ENCODE peak calls at places on chromosomes 5 and 9, in ten cellular contexts. S is mucosa of descending colon; D is esophagus muscularis mucosa; Z is HCT116; L is GM23248; F is psoas muscle; B is left ventricle myocardium inferior; M is lower lobe of right lung; N is tibial nerve; Y is effector memory CD4-positive, alpha-beta T cell. V is an unnamed sample.

GRCh38 chr5:55324815-55325418 is 17.1 kb downstream of the MTREX start:
- DNase-seq in Z (peak; percentile 32), N (no peak), Y (no peak), D (no peak), S (no peak), B (no peak), L (peak; percentile 69), M (no peak), F (no peak), V (no peak)

GRCh38 chr5:79835220-79835714 is 145.6 kb downstream of the CMYA5 start:
- DNase-seq in D (no peak), Y (no peak), Z (no peak), F (no peak), M (no peak), S (no peak), N (no peak), L (no peak), B (no peak), V (no peak)

GRCh38 chr5:145536133-145536532 is 299.0 kb downstream of the PRELID2 start:
- DNase-seq in Z (no peak), N (no peak), S (no peak), F (no peak), Y (no peak), B (no peak), M (no peak), D (no peak), L (no peak), V (no peak)

GRCh38 chr5:40781843-40782409 is 16.2 kb downstream of the PRKAA1 start:
- DNase-seq in B (no peak), D (no peak), F (no peak), Z (no peak), Y (no peak), M (no peak), S (no peak), L (peak; percentile 68), N (no peak), V (peak; percentile 41)

GRCh38 chr5:66247176-66247960 is 103.3 kb downstream of the SREK1 start:
- DNase-seq in N (no peak), Y (no peak), F (no peak), D (peak; percentile 47), S (no peak), M (no peak), B (no peak), Z (peak; percentile 13), L (peak; percentile 95), V (no peak)

GRCh38 chr9:116901260-116901659 is 214.2 kb downstream of the TRIM32 start:
- DNase-seq in Z (no peak), B (no peak), L (peak; percentile 15), M (no peak), Y (no peak), F (no peak), S (no peak), N (no peak), D (no peak), V (no peak)

GRCh38 chr5:147648597-147648996 is 133.9 kb downstream of the JAKMIP2 start:
- DNase-seq in F (no peak), S (no peak), N (no peak), D (no peak), B (no peak), Z (no peak), M (no peak), L (no peak), Y (no peak), V (no peak)

GRCh38 chr5:142697356-142697807 is 11.5 kb upstream of the FGF1 start:
- DNase-seq in N (no peak), F (peak; percentile 76), L (peak; percentile 81), B (peak; percentile 67), Z (no peak), M (no peak), Y (no peak), D (no peak), S (no peak), V (no peak)

GRCh38 chr9:134361426-134361825 is 35.2 kb downstream of the RXRA start:
- DNase-seq in Z (no peak), M (no peak), N (no peak), B (no peak), D (no peak), S (no peak), Y (no peak), F (no peak), L (no peak), V (no peak)

GRCh38 chr9:134360897-134361296 is 34.6 kb downstream of the RXRA start:
- DNase-seq in L (peak; percentile 90), N (no peak), M (no peak), B (peak; percentile 61), Z (no peak), Y (no peak), F (no peak), D (no peak), S (no peak), V (no peak)

GRCh38 chr9:134359493-134360179 is 33.4 kb downstream of the RXRA start:
- DNase-seq in F (no peak), M (no peak), L (no peak), B (no peak), Y (no peak), S (no peak), N (no peak), D (no peak), Z (no peak), V (no peak)

GRCh38 chr9:134358968-134359319 is 32.7 kb downstream of the RXRA start:
- DNase-seq in D (no peak), L (no peak), N (no peak), B (no peak), F (no peak), S (no peak), M (no peak), Y (no peak), Z (no peak), V (no peak)

DNA sequence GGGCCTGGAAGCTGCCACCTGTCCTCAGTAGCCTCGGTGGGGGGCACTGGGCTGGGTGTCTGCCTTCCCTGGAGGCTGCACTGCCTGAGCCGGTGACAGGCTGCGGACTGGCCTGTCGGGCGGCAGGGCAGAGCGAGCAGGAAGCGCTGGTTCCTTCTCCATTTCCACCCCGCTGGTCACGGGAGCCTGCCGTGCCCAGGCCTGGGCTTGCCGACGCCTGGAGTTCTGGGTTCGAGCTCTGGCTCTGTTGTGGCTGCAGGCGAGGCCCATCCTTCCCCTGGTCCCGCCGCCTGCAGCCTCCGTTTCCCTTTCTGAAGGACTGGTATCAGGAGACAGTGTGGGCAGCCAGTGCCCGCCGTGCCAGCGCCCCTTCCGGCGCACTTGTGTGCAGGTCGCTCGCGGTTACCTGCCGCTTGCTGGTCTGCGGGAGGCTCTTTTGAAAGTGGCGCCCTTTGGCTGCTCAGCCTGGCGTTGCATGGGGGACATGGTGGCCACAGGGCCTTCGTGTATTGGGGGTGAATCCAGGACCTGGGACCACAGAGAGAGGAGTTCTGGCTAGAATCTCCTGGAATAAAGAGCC is 34.0 kb downstream of the RXRA start:
- DNase-seq in B (no peak), L (no peak), N (no peak), M (peak; percentile 71), Z (no peak), Y (no peak), F (no peak), S (no peak), D (no peak), V (no peak)
- H3K4me1 ChIP-seq in B (peaks cover 99% of the 10 kb centered on the region), L (peaks cover 10% of the 10 kb centered on the region), N (no peaks in the 10 kb centered on the region), M (peaks cover 70% of the 10 kb centered on the region), Z (peaks cover 30% of the 10 kb centered on the region), Y (no peaks in the 10 kb centered on the region), F (peaks cover 91% of the 10 kb centered on the region), S (peaks cover 63% of the 10 kb centered on the region), D (peaks cover 81% of the 10 kb centered on the region), V (peaks cover 72% of the 10 kb centered on the region)

GRCh38 chr5:28499764-28500290 is 1461.4 kb upstream of the CDH9 start:
- DNase-seq in D (no peak), M (no peak), F (no peak), N (no peak), S (no peak), B (no peak), Z (no peak), L (no peak), Y (no peak), V (no peak)
- H3K4me1 ChIP-seq in D (no peaks in the 10 kb centered on the region), M (no peaks in the 10 kb centered on the region), F (no peaks in the 10 kb centered on the region), N (no peaks in the 10 kb centered on the region), S (no peaks in the 10 kb centered on the region), B (no peaks in the 10 kb centered on the region), Z (no peaks in the 10 kb centered on the region), L (no peaks in the 10 kb centered on the region), Y (no peaks in the 10 kb centered on the region), V (no peaks in the 10 kb centered on the region)

DNA sequence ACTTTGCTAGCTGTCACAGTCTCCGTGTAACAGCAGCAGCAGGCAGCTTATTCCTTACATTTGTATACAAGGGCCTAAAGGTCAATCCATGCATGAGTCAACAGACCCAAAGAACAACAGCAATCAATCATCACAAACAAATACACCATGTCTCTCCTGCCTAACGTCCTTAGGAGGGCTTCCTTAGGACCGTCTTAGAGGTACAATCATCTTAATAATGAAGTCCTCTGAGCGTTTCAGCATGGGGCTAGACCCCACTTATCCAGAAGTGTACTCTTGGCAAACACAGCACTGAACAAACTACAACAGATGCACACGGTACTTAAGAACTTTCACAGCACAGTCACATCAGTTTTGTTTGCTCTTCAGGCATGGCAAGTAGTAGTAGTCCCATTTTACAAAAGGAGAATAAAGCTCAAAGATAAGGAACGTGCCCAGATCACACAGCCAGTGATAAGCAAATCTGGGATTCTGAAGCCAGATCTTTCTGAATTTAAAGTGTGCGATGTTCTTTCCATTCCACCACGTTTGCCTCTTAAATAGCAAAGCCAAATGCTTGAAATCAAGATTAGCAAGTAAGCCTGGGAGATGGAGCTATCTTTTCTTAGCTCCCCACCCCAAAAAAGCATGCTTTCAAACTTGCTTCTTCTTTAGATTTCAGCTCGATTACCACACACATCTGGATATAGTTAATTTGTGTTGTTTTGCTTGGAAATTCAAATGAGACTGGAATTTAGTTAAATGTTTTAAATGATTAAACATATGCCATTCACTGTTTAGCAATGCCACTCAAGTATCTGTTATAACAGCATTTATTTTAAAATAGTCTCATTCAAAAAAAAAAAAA is 24.2 kb downstream of the PSMB7 start:
- DNase-seq in S (no peak), M (no peak), F (no peak), N (no peak), D (no peak), Z (no peak), Y (no peak), B (no peak), L (peak; percentile 59), V (no peak)
- H3K4me1 ChIP-seq in S (peaks cover 27% of the 10 kb centered on the region), M (peaks cover 39% of the 10 kb centered on the region), F (peaks cover 64% of the 10 kb centered on the region), N (no peaks in the 10 kb centered on the region), D (peaks cover 51% of the 10 kb centered on the region), Z (peaks cover 43% of the 10 kb centered on the region), Y (peaks cover 3% of the 10 kb centered on the region), B (peaks cover 67% of the 10 kb centered on the region), L (peaks cover 55% of the 10 kb centered on the region), V (peaks cover 24% of the 10 kb centered on the region)

GRCh38 chr9:70412678-70413426 is 1.6 kb downstream of the KLF9 start:
- DNase-seq in B (peak; percentile 90), N (peak; percentile 62), M (peak; percentile 91), D (peak; percentile 94), Z (no peak), Y (peak; percentile 54), L (peak; percentile 85), F (peak; percentile 97), S (peak; percentile 90), V (peak; percentile 95)

GRCh38 chr9:70415041-70415440 is 584 bp upstream of the KLF9 start:
- DNase-seq in F (no peak), Z (no peak), B (no peak), D (no peak), Y (no peak), N (no peak), M (no peak), S (no peak), L (no peak), V (no peak)

GRCh38 chr9:70413427-70413797 is 1.0 kb downstream of the KLF9 start:
- DNase-seq in B (peak; percentile 80), N (no peak), Z (no peak), S (no peak), D (no peak), L (peak; percentile 88), Y (no peak), M (no peak), F (no peak), V (no peak)

GRCh38 chr9:70415476-70415875 is 1.0 kb upstream of the KLF9 start:
- DNase-seq in D (no peak), F (no peak), B (no peak), L (no peak), M (no peak), Z (no peak), S (no peak), Y (no peak), N (no peak), V (no peak)

GRCh38 chr9:70413798-70414775 is at the start of gene KLF9:
- DNase-seq in M (peak; percentile 94), D (peak; percentile 99), S (peak; percentile 96), F (peak; percentile 98), Y (peak; percentile 89), N (peak; percentile 96), Z (peak; percentile 89), L (peak; percentile 98), B (peak; percentile 90), V (peak; percentile 94)
- H3K4me1 ChIP-seq in M (peaks cover 59% of the 10 kb centered on the region), D (peaks cover 44% of the 10 kb centered on the region), S (peaks cover 34% of the 10 kb centered on the region), F (peaks cover 45% of the 10 kb centered on the region), Y (peaks cover 27% of the 10 kb centered on the region), N (no peaks in the 10 kb centered on the region), Z (peaks cover 66% of the 10 kb centered on the region), L (peaks cover 33% of the 10 kb centered on the region), B (peaks cover 77% of the 10 kb centered on the region), V (peaks cover 49% of the 10 kb centered on the region)

V was measured in thyroid gland.